ENCODE peak calls at places on chromosome 4, in seven cellular contexts. N is endodermal cell, L is pancreas, W is astrocyte of the cerebellum, X is epithelial cell of esophagus, C is GM12865, R is K562. Q is an unnamed sample.

GRCh38 chr4:168720396-168720795 is 223.5 kb downstream of the PALLD start:
- DNase-seq in N (no peak), L (no peak), W (no peak), X (no peak), C (no peak), R (no peak), Q (no peak)

GRCh38 chr4:25677157-25677556 is 21.5 kb downstream of the SLC34A2 start:
- DNase-seq in N (no peak), L (no peak), W (no peak), X (no peak), C (no peak), R (no peak), Q (no peak)

GRCh38 chr4:8117278-8117682 is 41.3 kb downstream of the ABLIM2 start:
- DNase-seq in N (peak; percentile 95), L (peak; percentile 58), W (no peak), X (peak; percentile 7), C (peak; percentile 66), R (peak; percentile 71), Q (no peak)

GRCh38 chr4:123114915-123115756 is 192.7 kb upstream of the NUDT6 start:
- DNase-seq in N (peak; percentile 59), L (no peak), W (no peak), X (no peak), C (no peak), R (no peak), Q (no peak)

GRCh38 chr4:44145868-44146267 is 302.7 kb downstream of the KCTD8 start:
- DNase-seq in N (no peak), L (no peak), W (no peak), X (peak; percentile 90), C (no peak), R (no peak), Q (no peak)

GRCh38 chr4:185657699-185658098 is 122.4 kb upstream of the PDLIM3 start:
- DNase-seq in N (no peak), L (no peak), W (no peak), X (no peak), C (no peak), R (no peak), Q (no peak)

GRCh38 chr4:177119021-177119461 is 190.6 kb upstream of the NEIL3 start:
- DNase-seq in N (no peak), L (no peak), W (peak; percentile 11), X (no peak), C (no peak), R (no peak), Q (peak; percentile 55)

GRCh38 chr4:149145803-149146202 is 669.8 kb downstream of the IQCM start:
- DNase-seq in N (no peak), L (no peak), W (no peak), X (peak; percentile 30), C (no peak), R (no peak), Q (peak; percentile 17)

GRCh38 chr4:181877329-181877848 is 365.8 kb upstream of the TENM3 start:
- DNase-seq in N (no peak), L (no peak), W (peak; percentile 72), X (peak; percentile 91), C (no peak), R (no peak), Q (no peak)

GRCh38 chr4:82745173-82745842 is 53.3 kb downstream of the SCD5 start:
- DNase-seq in N (peak; percentile 80), L (no peak), W (peak; percentile 45), X (peak; percentile 96), C (no peak), R (no peak), Q (peak; percentile 42)

GRCh38 chr4:9832640-9833039 is 51.2 kb downstream of the DRD5 start:
- DNase-seq in N (no peak), L (no peak), W (no peak), X (no peak), C (no peak), R (no peak), Q (no peak)

GRCh38 chr4:113311047-113311446 is 261.6 kb downstream of the ANK2 start:
- DNase-seq in N (no peak), L (no peak), W (no peak), X (peak; percentile 97), C (no peak), R (no peak), Q (no peak)

DNA sequence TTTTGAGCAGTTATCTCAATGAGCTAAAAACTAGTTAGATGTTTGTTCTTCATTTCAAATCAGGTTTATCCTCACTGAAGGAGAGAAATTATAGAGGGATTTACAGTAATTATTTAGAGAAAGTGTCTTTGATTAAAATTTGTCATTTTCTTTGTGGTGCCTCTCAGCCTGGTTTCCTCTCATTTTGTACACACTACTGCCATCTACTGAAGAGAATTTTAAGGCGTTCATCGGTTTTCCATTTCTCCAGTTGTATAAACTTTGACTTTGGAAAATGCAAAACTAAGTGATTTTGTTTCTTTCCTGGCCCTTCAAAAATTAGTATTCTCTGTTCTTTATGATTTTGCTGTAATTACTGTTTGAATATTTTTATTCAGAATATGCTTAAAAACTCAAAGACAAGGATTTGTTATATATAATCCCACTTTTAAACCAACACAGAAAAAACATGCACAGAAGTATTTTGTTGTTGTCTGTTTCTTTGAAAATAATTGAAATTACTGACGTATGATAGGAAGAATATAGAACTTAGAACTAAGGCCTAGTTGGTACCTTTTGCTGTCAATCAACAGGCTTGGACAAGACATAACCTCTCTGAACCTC is 34.4 kb upstream of the ANXA3 start:
- DNase-seq in N (no peak), L (no peak), W (peak; percentile 27), X (peak; percentile 53), C (no peak), R (peak; percentile 45), Q (no peak)
- TF ChIP-seq CTCF in N (peak; percentile 85), L (peak; percentile 22), W (peak; percentile 63), X (peak; percentile 67), C (no peak), R (peak; percentile 79), Q (peak; percentile 61)

DNA sequence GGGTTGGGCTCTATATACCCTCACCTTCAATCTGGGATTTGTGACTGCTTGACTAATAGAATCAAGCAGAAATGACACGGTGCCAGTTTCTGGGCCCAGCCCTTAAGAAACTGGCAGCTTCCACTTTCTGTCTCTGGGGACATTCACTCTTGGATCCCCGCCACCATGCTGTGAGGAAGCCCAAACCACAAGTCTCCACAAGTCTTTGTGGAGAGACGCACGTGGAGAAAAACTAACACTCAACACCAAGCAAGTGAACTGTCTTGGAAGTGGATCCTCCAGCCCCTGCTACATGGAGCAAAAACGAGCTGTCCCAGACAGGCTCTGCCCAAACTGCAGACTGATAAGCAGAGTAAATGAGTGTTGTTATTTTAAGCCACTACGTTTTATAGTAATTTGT is 1.1 kb upstream of the EDNRA start:
- DNase-seq in N (no peak), L (no peak), W (peak; percentile 78), X (peak; percentile 79), C (peak; percentile 53), R (no peak), Q (peak; percentile 18)
- H3K4me3 ChIP-seq in N (no peak overlapping the region), L (no peak overlapping the region), W (no peak overlapping the region), X (no peak overlapping the region), C (no peak overlapping the region), R (no peak overlapping the region), Q (no peak overlapping the region)

GRCh38 chr4:36041340-36041739 is 203.0 kb downstream of the ARAP2 start:
- DNase-seq in N (no peak), L (no peak), W (no peak), X (no peak), C (no peak), R (no peak), Q (no peak)

GRCh38 chr4:36042122-36042970 is 202.0 kb downstream of the ARAP2 start:
- DNase-seq in N (no peak), L (no peak), W (no peak), X (no peak), C (no peak), R (no peak), Q (no peak)

GRCh38 chr4:36037127-36037526 is 207.2 kb downstream of the ARAP2 start:
- DNase-seq in N (no peak), L (no peak), W (no peak), X (no peak), C (no peak), R (no peak), Q (no peak)

GRCh38 chr4:36038521-36038920 is 205.8 kb downstream of the ARAP2 start:
- DNase-seq in N (no peak), L (no peak), W (no peak), X (no peak), C (no peak), R (no peak), Q (no peak)

GRCh38 chr4:36039031-36039430 is 205.3 kb downstream of the ARAP2 start:
- DNase-seq in N (no peak), L (no peak), W (no peak), X (no peak), C (peak; percentile 2), R (no peak), Q (no peak)
- TF ChIP-seq CTCF in N (peak; percentile 52), L (no peak), W (no peak), X (peak; percentile 15), C (no peak), R (no peak), Q (no peak)

GRCh38 chr4:6200922-6201362 is 593 bp upstream of the JAKMIP1 start:
- DNase-seq in N (no peak), L (no peak), W (no peak), X (no peak), C (peak; percentile 56), R (no peak), Q (no peak)
- H3K4me3 ChIP-seq in N (peak overlapping the region; percentile 85), L (peak overlapping the region; percentile 45), W (peak overlapping the region; percentile 13), X (no peak overlapping the region), C (peak overlapping the region; percentile 78), R (no peak overlapping the region), Q (no peak overlapping the region)

GRCh38 chr4:70183940-70184246 is 11.6 kb upstream of the ODAM start:
- DNase-seq in N (no peak), L (no peak), W (no peak), X (no peak), C (no peak), R (no peak), Q (no peak)
- TF ChIP-seq CTCF in N (peak; percentile 25), L (no peak), W (no peak), X (no peak), C (no peak), R (no peak), Q (no peak)